ENCODE peak calls at places on chromosomes 4 and X, in seven cellular contexts. F is sigmoid colon, X is spleen, Y is A549, H is Peyer's patch, L is esophagus muscularis mucosa, P is stomach. V is an unnamed sample.

GRCh38 chr4:70895405-70895804 is 6.8 kb upstream of the MOB1B start:
- DNase-seq in F (no peak), X (no peak), Y (no peak), H (no peak), L (no peak), P (no peak), V (no peak)

GRCh38 chr4:109078724-109079123 is 223.7 kb downstream of the COL25A1 start:
- DNase-seq in F (no peak), X (no peak), Y (no peak), H (no peak), L (no peak), P (no peak), V (no peak)

GRCh38 chr4:181168406-181168805 is 1074.8 kb upstream of the TENM3 start:
- DNase-seq in F (no peak), X (no peak), Y (no peak), H (no peak), L (no peak), P (no peak), V (no peak)

GRCh38 chr4:97153042-97153441 is 990.2 kb downstream of the STPG2 start:
- DNase-seq in F (no peak), X (no peak), Y (no peak), H (no peak), L (no peak), P (no peak), V (no peak)

GRCh38 chr4:102815981-102816380 is 11.4 kb downstream of the UBE2D3 start:
- DNase-seq in F (no peak), X (no peak), Y (peak; percentile 30), H (no peak), L (no peak), P (no peak), V (no peak)

GRCh38 chr4:82084747-82085146 is 289.0 kb downstream of the HNRNPD start:
- DNase-seq in F (no peak), X (no peak), Y (no peak), H (no peak), L (no peak), P (peak; percentile 75), V (no peak)

GRCh38 chr4:37780444-37781133 is 45.9 kb upstream of the PGM2 start:
- DNase-seq in F (no peak), X (no peak), Y (no peak), H (peak; percentile 79), L (no peak), P (peak; percentile 34), V (no peak)

GRCh38 chrX:153460826-153461225 is 9.6 kb downstream of the HAUS7 start:
- DNase-seq in F (no peak), X (peak; percentile 85), Y (peak; percentile 67), H (peak; percentile 69), L (no peak), P (peak; percentile 50), V (no peak)

GRCh38 chr4:35364321-35364870 is 879.9 kb downstream of the ARAP2 start:
- DNase-seq in F (no peak), X (no peak), Y (no peak), H (no peak), L (no peak), P (no peak), V (no peak)

GRCh38 chr4:15778742-15779231 is 659 bp downstream of the CD38 start:
- DNase-seq in F (peak; percentile 66), X (peak; percentile 91), Y (peak; percentile 13), H (peak; percentile 81), L (no peak), P (no peak), V (no peak)

GRCh38 chr4:3401436-3402171 is 40.2 kb upstream of the HGFAC start:
- DNase-seq in F (peak; percentile 36), X (peak; percentile 63), Y (no peak), H (no peak), L (no peak), P (no peak), V (no peak)
- TF ChIP-seq POLR2A in F (no peak), X (no peak), Y (no peak), H (no peak), L (no peak), P (no peak), V (no peak)

DNA sequence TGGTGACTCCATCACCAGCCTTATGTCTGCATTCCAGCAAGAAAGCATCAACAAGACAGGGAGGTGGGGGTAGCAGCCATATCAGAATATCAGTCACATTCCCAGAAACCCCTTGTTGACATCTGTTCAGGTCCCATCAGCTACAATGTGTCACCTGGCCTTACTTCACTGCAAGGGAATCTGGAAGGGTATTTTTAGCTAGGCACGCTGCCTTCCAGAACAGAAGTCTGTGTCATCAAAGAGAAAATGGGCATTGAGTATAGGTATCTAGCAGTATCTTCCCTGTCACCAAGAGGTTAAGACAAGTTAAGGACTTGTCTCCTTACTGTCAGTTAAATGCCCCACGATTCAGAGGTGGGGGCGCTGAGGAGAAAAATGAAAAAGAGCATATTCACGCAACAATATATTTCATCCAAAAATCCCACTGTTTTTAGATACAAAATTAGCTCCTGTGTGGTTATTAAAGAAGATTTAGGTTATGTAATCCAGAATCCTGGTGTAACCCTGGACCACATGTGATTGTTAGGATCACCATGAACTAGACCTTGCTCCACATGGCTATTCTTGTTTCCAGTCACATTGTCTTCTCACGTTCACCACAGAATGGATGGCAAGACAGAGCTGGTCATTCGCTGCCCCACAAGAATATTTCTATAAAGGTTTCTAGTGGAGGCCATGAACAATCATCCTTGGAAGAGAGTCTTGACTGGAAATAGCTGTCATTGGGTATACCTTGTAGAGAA is 60.0 kb upstream of the PDHA1 start:
- DNase-seq in F (no peak), X (no peak), Y (no peak), H (no peak), L (no peak), P (no peak), V (no peak)
- H3K27ac ChIP-seq in F (no peak overlapping the region), X (no peak overlapping the region), Y (no peak overlapping the region), H (no peak overlapping the region), L (no peak overlapping the region), P (no peak overlapping the region), V (no peak overlapping the region)

DNA sequence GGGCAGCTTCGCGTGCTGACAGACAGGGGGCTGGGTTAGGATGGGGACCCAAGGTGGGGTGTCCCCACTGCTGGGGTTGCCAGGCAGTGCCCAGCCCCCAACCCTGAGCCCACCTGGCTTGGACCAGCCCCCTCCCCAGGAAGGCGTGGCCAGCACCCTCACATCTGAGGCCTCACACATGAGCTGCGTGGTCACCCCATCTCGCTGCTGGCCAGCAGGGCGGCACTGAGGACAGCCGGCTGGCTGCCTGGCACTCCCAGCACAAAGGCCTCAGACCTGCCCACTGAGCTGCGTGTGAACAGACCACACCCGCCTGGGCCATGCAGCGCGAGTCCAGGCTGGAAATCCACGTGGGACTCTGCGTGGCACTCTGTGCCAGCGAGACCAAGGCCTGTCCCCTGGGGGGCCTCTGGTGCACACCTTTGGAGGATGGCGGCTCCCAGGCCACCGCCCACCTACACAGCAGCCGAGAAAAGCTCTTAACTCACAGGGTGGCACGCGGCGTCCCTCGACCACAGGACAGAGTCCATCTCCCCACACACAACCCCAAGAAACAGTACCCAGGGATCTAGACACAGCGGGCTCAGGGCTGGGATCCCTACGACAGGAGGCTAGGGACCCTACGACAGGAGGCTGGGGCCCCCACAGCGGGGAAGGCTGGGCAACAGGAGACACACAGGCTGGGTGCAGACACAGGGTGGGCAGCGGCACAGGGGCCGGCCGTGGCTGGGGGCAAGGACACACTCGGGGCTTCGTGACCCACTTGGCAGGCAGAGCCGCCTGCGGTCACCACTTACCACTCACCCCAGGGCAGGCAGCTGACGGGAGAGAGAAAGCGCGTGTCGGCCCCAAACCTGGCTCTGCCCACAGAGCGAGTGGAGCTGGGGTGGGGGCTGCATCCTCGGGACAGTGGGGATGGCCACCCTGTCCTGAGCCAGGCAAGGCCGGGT is 9.8 kb downstream of the DGKQ start:
- DNase-seq in F (no peak), X (peak; percentile 70), Y (no peak), H (peak; percentile 75), L (no peak), P (no peak), V (no peak)
- H3K4me3 ChIP-seq in F (no peak overlapping the region), X (no peak overlapping the region), Y (no peak overlapping the region), H (no peak overlapping the region), L (no peak overlapping the region), P (no peak overlapping the region), V (no peak overlapping the region)

GRCh38 chr4:10074767-10075105 is 41.9 kb downstream of the WDR1 start:
- DNase-seq in F (peak; percentile 45), X (no peak), Y (peak; percentile 41), H (peak; percentile 47), L (no peak), P (peak; percentile 19), V (no peak)

GRCh38 chr4:10069065-10069626 is 47.5 kb downstream of the WDR1 start:
- DNase-seq in F (no peak), X (no peak), Y (no peak), H (peak; percentile 43), L (no peak), P (no peak), V (peak; percentile 78)

GRCh38 chr4:10075158-10075863 is 41.3 kb downstream of the WDR1 start:
- DNase-seq in F (peak; percentile 63), X (no peak), Y (no peak), H (peak; percentile 37), L (no peak), P (peak; percentile 24), V (no peak)

GRCh38 chr4:10074076-10074766 is 42.4 kb downstream of the WDR1 start:
- DNase-seq in F (peak; percentile 28), X (no peak), Y (no peak), H (peak; percentile 5), L (no peak), P (no peak), V (no peak)

GRCh38 chr4:10072420-10073017 is 44.1 kb downstream of the WDR1 start:
- DNase-seq in F (peak; percentile 66), X (no peak), Y (no peak), H (peak; percentile 37), L (no peak), P (no peak), V (no peak)
- TF ChIP-seq POLR2A in F (no peak), X (no peak), Y (no peak), H (no peak), L (no peak), P (no peak), V (no peak)

DNA sequence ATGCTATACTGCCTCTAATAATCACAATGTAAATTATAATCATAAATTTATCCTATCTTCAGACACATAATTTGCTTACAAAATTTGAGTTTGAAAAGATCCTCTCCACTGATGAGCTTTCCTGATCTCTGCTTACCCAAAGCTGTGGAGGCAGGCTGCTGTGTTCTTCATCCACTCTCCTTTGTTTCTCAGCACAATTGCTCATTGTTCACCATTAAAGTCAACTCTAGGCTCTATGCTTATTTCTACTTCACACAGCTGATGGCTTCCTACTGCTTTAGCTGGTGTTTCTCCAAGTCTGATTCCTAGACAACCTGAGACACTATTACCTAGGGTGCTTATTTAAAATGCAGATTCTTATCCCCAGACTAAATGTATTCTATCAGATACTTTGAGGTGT is 319.7 kb downstream of the PCDH18 start:
- DNase-seq in F (no peak), X (no peak), Y (no peak), H (no peak), L (no peak), P (no peak), V (no peak)
- H3K27ac ChIP-seq in F (no peak overlapping the region), X (no peak overlapping the region), Y (no peak overlapping the region), H (no peak overlapping the region), L (no peak overlapping the region), P (no peak overlapping the region), V (no peak overlapping the region)

V was measured in vagina.